ENCODE peak calls at places on chromosomes 2 and 18, in four cellular contexts. M is retina, O is M059J, U is ELR. Q is an unnamed sample.

GRCh38 chr2:198638579-198638978 is 819.2 kb downstream of the SATB2 start:
- DNase-seq in M (no peak), O (no peak), U (peak; percentile 27), Q (no peak)

GRCh38 chr2:29113027-29113686 is 2.1 kb upstream of the CLIP4 start:
- DNase-seq in M (no peak), O (no peak), U (peak; percentile 91), Q (peak; percentile 41)

GRCh38 chr2:112627060-112628040 is 18.4 kb upstream of the SLC20A1 start:
- DNase-seq in M (no peak), O (peak; percentile 96), U (peak; percentile 99), Q (peak; percentile 98)

GRCh38 chr2:67604360-67604759 is 207.2 kb downstream of the ETAA1 start:
- DNase-seq in M (no peak), O (peak; percentile 19), U (peak; percentile 38), Q (peak; percentile 5)

GRCh38 chr2:163347982-163348842 is 387.6 kb downstream of the FIGN start:
- DNase-seq in M (peak; percentile 90), O (peak; percentile 98), U (peak; percentile 94), Q (no peak)

GRCh38 chr2:181235683-181236459 is 221.3 kb upstream of the ITGA4 start:
- DNase-seq in M (no peak), O (no peak), U (no peak), Q (no peak)

GRCh38 chr2:24272907-24273306 is 87.4 kb downstream of the ITSN2 start:
- DNase-seq in M (no peak), O (no peak), U (no peak), Q (no peak)

GRCh38 chr2:203500951-203501350 is 34.1 kb downstream of the RAPH1 start:
- DNase-seq in M (no peak), O (no peak), U (no peak), Q (no peak)

GRCh38 chr2:73050011-73050617 is 21.4 kb downstream of the SFXN5 start:
- DNase-seq in M (no peak), O (peak; percentile 77), U (no peak), Q (no peak)

GRCh38 chr2:44952143-44952805 is 10.8 kb downstream of the SIX3 start:
- DNase-seq in M (peak; percentile 94), O (peak; percentile 21), U (peak; percentile 48), Q (no peak)

GRCh38 chr18:13613099-13613498 is 113.3 kb downstream of the FAM210A start:
- DNase-seq in M (no peak), O (no peak), U (no peak), Q (no peak)

GRCh38 chr18:59455728-59456276 is 96.7 kb upstream of the LMAN1 start:
- DNase-seq in M (no peak), O (no peak), U (no peak), Q (no peak)

GRCh38 chr2:28430790-28431418 is 38.2 kb downstream of the FOSL2 start:
- DNase-seq in M (no peak), O (no peak), U (no peak), Q (no peak)

GRCh38 chr2:230932556-230933511 is 7.8 kb upstream of the GPR55 start:
- DNase-seq in M (no peak), O (no peak), U (peak; percentile 15), Q (no peak)

GRCh38 chr2:176018708-176019107 is 16.6 kb upstream of the LNPK start:
- DNase-seq in M (no peak), O (no peak), U (peak; percentile 48), Q (peak; percentile 17)

GRCh38 chr18:54873884-54874255 is 45.6 kb downstream of the RAB27B start:
- DNase-seq in M (no peak), O (no peak), U (no peak), Q (no peak)

GRCh38 chr2:118986733-118987132 is 44.7 kb downstream of the MARCO start:
- DNase-seq in M (no peak), O (no peak), U (no peak), Q (no peak)

GRCh38 chr2:43220982-43221659 is 5.3 kb downstream of the ZFP36L2 start:
- DNase-seq in M (peak; percentile 91), O (peak; percentile 56), U (peak; percentile 55), Q (no peak)

GRCh38 chr2:237486819-237487448 is at the start of gene MLPH:
- DNase-seq in M (peak; percentile 65), O (peak; percentile 73), U (peak; percentile 79), Q (no peak)

GRCh38 chr2:168312036-168312822 is 64.8 kb upstream of the STK39 start:
- DNase-seq in M (no peak), O (no peak), U (no peak), Q (no peak)

GRCh38 chr2:27296466-27296865 is 11.8 kb downstream of the UCN start:
- DNase-seq in M (no peak), O (no peak), U (no peak), Q (no peak)

GRCh38 chr2:149715005-149715592 is 127.5 kb upstream of the MMADHC start:
- DNase-seq in M (no peak), O (peak; percentile 58), U (peak; percentile 72), Q (peak; percentile 60)

GRCh38 chr2:202178342-202178958 is 59.9 kb downstream of the SUMO1 start:
- DNase-seq in M (peak; percentile 61), O (peak; percentile 69), U (peak; percentile 81), Q (peak; percentile 45)

GRCh38 chr2:88227446-88227845 is 57.3 kb downstream of the THNSL2 start:
- DNase-seq in M (no peak), O (peak; percentile 28), U (peak; percentile 45), Q (peak; percentile 36)

GRCh38 chr2:128564551-128564950 is 245.9 kb upstream of the HS6ST1 start:
- DNase-seq in M (no peak), O (no peak), U (no peak), Q (no peak)

GRCh38 chr18:13377496-13377895 is 158.9 kb downstream of the LDLRAD4 start:
- DNase-seq in M (no peak), O (peak; percentile 58), U (no peak), Q (peak; percentile 15)

GRCh38 chr2:23541453-23542334 is 156.7 kb downstream of the KLHL29 start:
- DNase-seq in M (peak; percentile 53), O (peak; percentile 29), U (no peak), Q (no peak)

GRCh38 chr2:224401641-224402342 is at the start of gene FAM124B:
- DNase-seq in M (peak; percentile 81), O (peak; percentile 73), U (peak; percentile 75), Q (no peak)

GRCh38 chr18:189254-189653 is 30.9 kb downstream of the USP14 start:
- DNase-seq in M (no peak), O (no peak), U (no peak), Q (no peak)

GRCh38 chr2:172083725-172084483 is 1.4 kb upstream of the DLX1 start:
- DNase-seq in M (peak; percentile 82), O (peak; percentile 67), U (peak; percentile 59), Q (no peak)

GRCh38 chr2:10413488-10413887 is 34.6 kb downstream of the ODC1 start:
- DNase-seq in M (no peak), O (peak; percentile 57), U (peak; percentile 46), Q (no peak)

GRCh38 chr2:209380278-209380677 is 43.6 kb upstream of the MAP2 start:
- DNase-seq in M (no peak), O (peak; percentile 50), U (no peak), Q (peak; percentile 17)

GRCh38 chr18:32175265-32175664 is 14.6 kb upstream of the MEP1B start:
- DNase-seq in M (no peak), O (no peak), U (no peak), Q (no peak)

GRCh38 chr2:8457620-8458255 is 224.1 kb upstream of the ID2 start:
- DNase-seq in M (no peak), O (no peak), U (no peak), Q (no peak)